ENCODE peak calls at places on chromosomes 2 and 18, in six cellular contexts. B is sigmoid colon, A is AG09309, O is mesenchymal stem cell, U is hepatocyte, H is Peyer's patch. K is an unnamed sample.

GRCh38 chr2:195316485-195316884 is 340.5 kb upstream of the SLC39A10 start:
- DNase-seq in O (no peak), B (no peak), A (no peak), U (no peak), H (no peak), K (no peak)

GRCh38 chr2:232363784-232364615 is 14.6 kb upstream of the ALPP start:
- DNase-seq in A (peak; percentile 13), O (peak; percentile 60), H (no peak), U (no peak), B (peak; percentile 46), K (no peak)

GRCh38 chr2:113081458-113082210 is 13.9 kb downstream of the IL1F10 start:
- DNase-seq in U (no peak), B (no peak), O (no peak), A (no peak), H (no peak), K (no peak)

GRCh38 chr18:9417081-9417841 is 58.1 kb upstream of the RALBP1 start:
- DNase-seq in A (no peak), H (no peak), U (peak; percentile 21), O (peak; percentile 11), B (peak; percentile 67), K (peak; percentile 31)

GRCh38 chr2:207768168-207768890 is 1.4 kb downstream of the FZD5 start:
- DNase-seq in O (peak; percentile 65), H (peak; percentile 38), U (peak; percentile 62), A (no peak), B (peak; percentile 78), K (no peak)

GRCh38 chr18:10892801-10893595 is 256.4 kb downstream of the PIEZO2 start:
- DNase-seq in B (no peak), U (no peak), A (no peak), O (peak; percentile 67), H (no peak), K (no peak)

GRCh38 chr2:172380436-172381274 is 46.7 kb upstream of the ITGA6 start:
- DNase-seq in O (peak; percentile 48), B (no peak), H (no peak), A (no peak), U (no peak), K (no peak)

GRCh38 chr2:107751936-107752335 is 74.8 kb upstream of the RGPD4 start:
- DNase-seq in B (no peak), H (no peak), A (no peak), O (no peak), U (no peak), K (no peak)

GRCh38 chr2:177352441-177353070 is 40.0 kb upstream of the AGPS start:
- DNase-seq in U (no peak), B (no peak), O (no peak), H (no peak), A (no peak), K (no peak)

GRCh38 chr2:60552096-60552850 is 1.2 kb downstream of the BCL11A start:
- DNase-seq in H (peak; percentile 49), O (peak; percentile 20), B (peak; percentile 66), U (peak; percentile 54), A (no peak), K (no peak)

GRCh38 chr2:237455764-237456163 is 31.3 kb upstream of the MLPH start:
- DNase-seq in O (no peak), B (no peak), U (no peak), A (no peak), H (no peak), K (no peak)

GRCh38 chr2:2731885-2732284 is 400.8 kb upstream of the MYT1L start:
- DNase-seq in H (no peak), O (no peak), U (no peak), B (no peak), A (no peak), K (no peak)

GRCh38 chr18:47899107-47899840 is 31.2 kb downstream of the SMAD2 start:
- DNase-seq in U (no peak), B (no peak), A (no peak), H (no peak), O (no peak), K (no peak)

GRCh38 chr2:44524347-44524926 is 162.7 kb downstream of the CAMKMT start:
- DNase-seq in A (no peak), H (no peak), B (no peak), O (no peak), U (peak; percentile 10), K (no peak)

GRCh38 chr2:25473758-25474335 is 132.1 kb upstream of the DNMT3A start:
- DNase-seq in O (no peak), H (no peak), U (no peak), A (no peak), B (no peak), K (no peak)

GRCh38 chr2:156671706-156672105 is 235.5 kb downstream of the GPD2 start:
- DNase-seq in H (no peak), O (no peak), A (no peak), B (no peak), U (no peak), K (no peak)

GRCh38 chr18:58970943-58971799 is 106.5 kb downstream of the ZNF532 start:
- DNase-seq in H (no peak), O (no peak), B (no peak), A (no peak), U (no peak), K (no peak)

GRCh38 chr2:80111185-80111584 is 193.4 kb downstream of the LRRTM1 start:
- DNase-seq in B (no peak), A (no peak), U (no peak), O (no peak), H (no peak), K (no peak)

GRCh38 chr18:76518543-76519155 is 23.6 kb upstream of the ZNF516 start:
- DNase-seq in H (peak; percentile 23), O (peak; percentile 63), B (no peak), U (peak; percentile 59), A (no peak), K (no peak)

GRCh38 chr18:76521367-76521766 is 26.3 kb upstream of the ZNF516 start:
- DNase-seq in A (no peak), H (no peak), U (no peak), B (no peak), O (no peak), K (no peak)

GRCh38 chr18:76514573-76514972 is 19.5 kb upstream of the ZNF516 start:
- DNase-seq in O (no peak), B (no peak), A (no peak), H (no peak), U (no peak), K (no peak)

GRCh38 chr18:76519156-76519549 is 24.1 kb upstream of the ZNF516 start:
- DNase-seq in O (peak; percentile 39), H (no peak), U (peak; percentile 26), A (no peak), B (no peak), K (no peak)

DNA sequence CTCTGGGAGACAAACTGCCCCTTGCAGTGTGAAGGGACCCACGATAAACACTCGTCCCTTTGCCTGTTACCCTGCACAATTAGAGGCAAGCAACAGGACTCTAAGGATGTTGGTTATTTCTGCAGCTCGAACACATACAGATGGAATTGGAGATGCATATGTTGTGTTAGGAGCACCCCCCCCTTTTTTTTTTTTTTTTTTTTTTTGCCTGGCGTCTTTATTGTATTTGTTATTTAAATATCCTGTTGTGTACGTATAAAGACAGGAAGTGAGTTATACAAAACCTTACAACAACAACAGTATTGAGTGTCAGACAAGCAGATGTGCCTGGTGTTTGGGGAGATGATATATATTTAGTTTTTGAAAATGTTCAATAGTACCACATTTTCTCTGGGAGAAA is 23.0 kb upstream of the ZNF516 start:
- DNase-seq in H (no peak), B (no peak), O (no peak), A (no peak), U (no peak), K (no peak)
- H3K4me3 ChIP-seq in H (peak overlapping the region; percentile 3), B (peak overlapping the region; percentile 36), O (peak overlapping the region; percentile 77), A (no peak overlapping the region), U (peak overlapping the region; percentile 40), K (peak overlapping the region; percentile 24)

GRCh38 chr2:9814129-9814868 is 29.0 kb upstream of the TAF1B start:
- DNase-seq in U (no peak), B (no peak), H (no peak), O (no peak), A (no peak), K (no peak)
- H3K4me3 ChIP-seq in U (no peak overlapping the region), B (peak overlapping the region; percentile 20), H (no peak overlapping the region), O (peak overlapping the region; percentile 64), A (peak overlapping the region; percentile 23), K (no peak overlapping the region)

GRCh38 chr2:150046211-150046610 is 441.3 kb downstream of the RND3 start:
- DNase-seq in B (no peak), O (peak; percentile 27), H (no peak), A (no peak), U (no peak), K (no peak)
- H3K4me3 ChIP-seq in B (no peak overlapping the region), O (peak overlapping the region; percentile 70), H (no peak overlapping the region), A (peak overlapping the region; percentile 26), U (no peak overlapping the region), K (peak overlapping the region; percentile 7)

DNA sequence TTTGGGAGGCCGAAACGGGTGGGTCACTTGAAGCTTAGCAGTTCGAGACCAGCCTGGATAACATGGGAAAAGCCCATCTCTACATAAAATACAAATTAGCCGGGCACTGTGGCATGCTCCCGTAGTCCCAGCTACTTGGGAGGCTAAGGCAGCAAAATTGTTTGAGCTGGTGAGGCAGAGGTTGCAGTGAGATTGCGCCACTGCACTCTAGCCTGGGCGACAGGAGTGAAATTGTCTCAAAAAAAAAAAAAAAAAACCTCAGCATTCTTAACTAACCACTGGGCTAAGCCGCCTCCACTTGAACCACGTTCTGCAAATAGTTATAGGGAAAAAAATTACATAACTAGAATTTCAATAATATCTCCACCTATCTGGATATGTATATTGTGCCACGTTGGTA is 2.3 kb downstream of the FOXI3 start:
- DNase-seq in O (no peak), H (no peak), A (no peak), B (peak; percentile 54), U (no peak), K (no peak)
- H3K4me3 ChIP-seq in O (no peak overlapping the region), H (no peak overlapping the region), A (no peak overlapping the region), B (no peak overlapping the region), U (no peak overlapping the region), K (no peak overlapping the region)

GRCh38 chr2:33498291-33498956 is 22.0 kb downstream of the RASGRP3 start:
- DNase-seq in O (peak; percentile 43), A (no peak), H (no peak), U (no peak), B (no peak), K (no peak)
- H3K4me3 ChIP-seq in O (no peak overlapping the region), A (no peak overlapping the region), H (no peak overlapping the region), U (no peak overlapping the region), B (no peak overlapping the region), K (no peak overlapping the region)